ENCODE peak calls at places on chromosomes 5 and 9, in four cellular contexts. R, A, T and D are unnamed samples.
A peak's percentile ranks its signal among the peaks of the same experiment; 100 is the strongest.

GRCh38 chr9:89543621-89544279 is 45.8 kb upstream of the SEMA4D start:
- DNase-seq in R (no peak), T (no peak), A (no peak), D (no peak)

GRCh38 chr5:4099401-4099800 is 503.8 kb downstream of the IRX1 start:
- DNase-seq in T (no peak), A (no peak), R (no peak), D (no peak)

GRCh38 chr5:102700916-102701315 is 54.2 kb upstream of the PAM start:
- DNase-seq in T (peak; percentile 43), A (no peak), R (no peak), D (no peak)

GRCh38 chr5:136016945-136017530 is 11.8 kb upstream of the TGFBI start:
- DNase-seq in A (no peak), T (no peak), R (peak; percentile 76), D (no peak)

GRCh38 chr5:177528631-177529030 is 11.9 kb upstream of the DDX41 start:
- DNase-seq in A (no peak), T (no peak), R (no peak), D (no peak)

GRCh38 chr5:96219580-96220281 is 213.3 kb downstream of the PCSK1 start:
- DNase-seq in T (no peak), A (no peak), R (peak; percentile 81), D (no peak)

GRCh38 chr9:114611516-114612271 is 603 bp downstream of the TMEM268 start:
- DNase-seq in R (peak; percentile 87), A (peak; percentile 66), T (peak; percentile 48), D (no peak)

GRCh38 chr5:150000990-150001659 is 586 bp downstream of the HMGXB3 start:
- DNase-seq in T (peak; percentile 40), A (peak; percentile 45), R (peak; percentile 75), D (no peak)

GRCh38 chr5:146042628-146043279 is 62.6 kb downstream of the PLAC8L1 start:
- DNase-seq in T (no peak), R (peak; percentile 78), A (no peak), D (no peak)

GRCh38 chr9:12794024-12794799 is 19.4 kb downstream of the LURAP1L start:
- DNase-seq in T (no peak), R (no peak), A (no peak), D (no peak)

GRCh38 chr5:126414874-126415502 is 8.2 kb upstream of the GRAMD2B start:
- DNase-seq in T (no peak), R (peak; percentile 60), A (no peak), D (peak; percentile 30)

GRCh38 chr5:56108212-56108611 is 113.4 kb upstream of the IL6ST start:
- DNase-seq in T (no peak), A (no peak), R (no peak), D (no peak)

GRCh38 chr5:37900692-37901091 is 60.9 kb upstream of the GDNF start:
- DNase-seq in R (peak; percentile 22), A (peak; percentile 27), T (no peak), D (no peak)

GRCh38 chr9:34577635-34578240 is 11.8 kb downstream of the CNTFR start:
- DNase-seq in R (no peak), A (no peak), T (no peak), D (peak; percentile 24)

GRCh38 chr9:95110956-95111525 is 206.5 kb downstream of the FANCC start:
- DNase-seq in R (no peak), T (no peak), A (no peak), D (no peak)

GRCh38 chr9:70392189-70392588 is 22.3 kb downstream of the KLF9 start:
- DNase-seq in T (no peak), R (no peak), A (no peak), D (no peak)

GRCh38 chr9:4260661-4261060 is 39.2 kb downstream of the GLIS3 start:
- DNase-seq in T (no peak), R (no peak), A (no peak), D (no peak)

GRCh38 chr5:158955636-158956035 is 144.1 kb downstream of the EBF1 start:
- DNase-seq in T (no peak), R (no peak), A (no peak), D (no peak)

GRCh38 chr5:53749611-53750010 is 189.2 kb downstream of the NDUFS4 start:
- DNase-seq in R (no peak), A (no peak), T (no peak), D (no peak)

GRCh38 chr5:132385321-132386105 is 16.0 kb downstream of the SLC22A5 start:
- DNase-seq in R (peak; percentile 56), A (peak; percentile 33), T (peak; percentile 75), D (peak; percentile 20)

GRCh38 chr9:107000218-107000617 is 137.3 kb downstream of the ZNF462 start:
- DNase-seq in R (no peak), T (no peak), A (no peak), D (no peak)

GRCh38 chr9:37517977-37518376 is 32.2 kb downstream of the POLR1E start:
- DNase-seq in R (no peak), T (no peak), A (no peak), D (no peak)

GRCh38 chr5:28523887-28524637 is 1485.7 kb upstream of the CDH9 start:
- DNase-seq in T (no peak), A (no peak), R (peak; percentile 99), D (no peak)

GRCh38 chr5:21007781-21008180 is 1019.8 kb upstream of the CDH18 start:
- DNase-seq in R (no peak), A (no peak), T (no peak), D (no peak)

GRCh38 chr5:73067213-73067612 is 53.2 kb upstream of the TMEM171 start:
- DNase-seq in T (no peak), R (peak; percentile 3), A (no peak), D (no peak)

GRCh38 chr5:167049043-167049663 is 1242.3 kb upstream of the WWC1 start:
- DNase-seq in R (peak; percentile 56), T (peak; percentile 71), A (peak; percentile 47), D (no peak)

GRCh38 chr9:129932303-129933151 is 97.3 kb downstream of the USP20 start:
- DNase-seq in R (peak; percentile 38), A (no peak), T (no peak), D (no peak)

GRCh38 chr9:4656621-4657020 is 5.5 kb upstream of the PLPP6 start:
- DNase-seq in R (no peak), T (no peak), A (no peak), D (no peak)

GRCh38 chr5:134561871-134562296 is 36.4 kb downstream of the JADE2 start:
- DNase-seq in A (peak; percentile 56), T (no peak), R (peak; percentile 74), D (no peak)

GRCh38 chr5:124706729-124707361 is 39.6 kb downstream of the ZNF608 start:
- DNase-seq in R (peak; percentile 14), T (no peak), A (peak; percentile 42), D (no peak)

GRCh38 chr5:447501-447900 is 4.5 kb downstream of the EXOC3 start:
- DNase-seq in A (no peak), T (no peak), R (no peak), D (no peak)

GRCh38 chr5:19987594-19988345 is at the start of gene CDH18:
- DNase-seq in T (peak; percentile 37), R (peak; percentile 51), A (peak; percentile 84), D (peak; percentile 9)

GRCh38 chr5:172187118-172188032 is 649 bp downstream of the STK10 start:
- DNase-seq in R (peak; percentile 86), T (peak; percentile 67), A (peak; percentile 55), D (no peak)